ENCODE peak calls at places on chromosomes 11 and 22, in six cellular contexts. One of them, this sample, is unnamed.

GRCh38 chr22:43953988-43954771 is 1.1 kb upstream of the SAMM50 start:
- DNase-seq in chondrocyte: peak; percentile 11
- DNase-seq in activated naive CD4-positive, alpha-beta T cell treated with Interleukin-2 at 50 U/mL for 16 hours: no peak
- DNase-seq in GM19239: no peak
- DNase-seq in mesenchymal stem cell: no peak
- DNase-seq in stimulated activated CD4-positive, alpha-beta T cell treated with anti-CD3 and anti-CD28 coated beads, Interleukin-12 subunit alpha, Interleukin-12 subunit beta, amount 100 ng/mL, for 4 hours: no peak
- DNase-seq in this sample: no peak

GRCh38 chr11:85170184-85170583 is 457.0 kb downstream of the DLG2 start:
- DNase-seq in GM19239: no peak
- DNase-seq in activated naive CD4-positive, alpha-beta T cell treated with Interleukin-2 at 50 U/mL for 16 hours: no peak
- DNase-seq in stimulated activated CD4-positive, alpha-beta T cell treated with anti-CD3 and anti-CD28 coated beads, Interleukin-12 subunit alpha, Interleukin-12 subunit beta, amount 100 ng/mL, for 4 hours: no peak
- DNase-seq in chondrocyte: no peak
- DNase-seq in mesenchymal stem cell: peak; percentile 8
- DNase-seq in this sample: no peak

GRCh38 chr11:12603362-12604088 is 70.7 kb upstream of the TEAD1 start:
- DNase-seq in stimulated activated CD4-positive, alpha-beta T cell treated with anti-CD3 and anti-CD28 coated beads, Interleukin-12 subunit alpha, Interleukin-12 subunit beta, amount 100 ng/mL, for 4 hours: no peak
- DNase-seq in mesenchymal stem cell: no peak
- DNase-seq in chondrocyte: no peak
- DNase-seq in activated naive CD4-positive, alpha-beta T cell treated with Interleukin-2 at 50 U/mL for 16 hours: no peak
- DNase-seq in GM19239: no peak
- DNase-seq in this sample: no peak

GRCh38 chr11:76756341-76756771 is 26.8 kb upstream of the TSKU start:
- DNase-seq in mesenchymal stem cell: no peak
- DNase-seq in GM19239: no peak
- DNase-seq in activated naive CD4-positive, alpha-beta T cell treated with Interleukin-2 at 50 U/mL for 16 hours: no peak
- DNase-seq in chondrocyte: peak; percentile 63
- DNase-seq in stimulated activated CD4-positive, alpha-beta T cell treated with anti-CD3 and anti-CD28 coated beads, Interleukin-12 subunit alpha, Interleukin-12 subunit beta, amount 100 ng/mL, for 4 hours: no peak
- DNase-seq in this sample: no peak

GRCh38 chr11:76284161-76284560 is 77.9 kb upstream of the WNT11 start:
- DNase-seq in stimulated activated CD4-positive, alpha-beta T cell treated with anti-CD3 and anti-CD28 coated beads, Interleukin-12 subunit alpha, Interleukin-12 subunit beta, amount 100 ng/mL, for 4 hours: no peak
- DNase-seq in activated naive CD4-positive, alpha-beta T cell treated with Interleukin-2 at 50 U/mL for 16 hours: no peak
- DNase-seq in chondrocyte: no peak
- DNase-seq in GM19239: no peak
- DNase-seq in mesenchymal stem cell: no peak
- DNase-seq in this sample: no peak

GRCh38 chr11:26229270-26229669 is 102.7 kb upstream of the ANO3 start:
- DNase-seq in stimulated activated CD4-positive, alpha-beta T cell treated with anti-CD3 and anti-CD28 coated beads, Interleukin-12 subunit alpha, Interleukin-12 subunit beta, amount 100 ng/mL, for 4 hours: no peak
- DNase-seq in activated naive CD4-positive, alpha-beta T cell treated with Interleukin-2 at 50 U/mL for 16 hours: no peak
- DNase-seq in mesenchymal stem cell: peak; percentile 33
- DNase-seq in chondrocyte: no peak
- DNase-seq in GM19239: no peak
- DNase-seq in this sample: no peak

GRCh38 chr22:47472636-47473035 is 710.2 kb downstream of the TBC1D22A start:
- DNase-seq in stimulated activated CD4-positive, alpha-beta T cell treated with anti-CD3 and anti-CD28 coated beads, Interleukin-12 subunit alpha, Interleukin-12 subunit beta, amount 100 ng/mL, for 4 hours: no peak
- DNase-seq in mesenchymal stem cell: no peak
- DNase-seq in chondrocyte: no peak
- DNase-seq in GM19239: no peak
- DNase-seq in activated naive CD4-positive, alpha-beta T cell treated with Interleukin-2 at 50 U/mL for 16 hours: no peak
- DNase-seq in this sample: no peak

GRCh38 chr11:19258651-19259230 is 18.0 kb upstream of the E2F8 start:
- DNase-seq in chondrocyte: no peak
- DNase-seq in mesenchymal stem cell: no peak
- DNase-seq in GM19239: no peak
- DNase-seq in stimulated activated CD4-positive, alpha-beta T cell treated with anti-CD3 and anti-CD28 coated beads, Interleukin-12 subunit alpha, Interleukin-12 subunit beta, amount 100 ng/mL, for 4 hours: no peak
- DNase-seq in activated naive CD4-positive, alpha-beta T cell treated with Interleukin-2 at 50 U/mL for 16 hours: no peak
- DNase-seq in this sample: no peak

GRCh38 chr22:41822289-41823057 is 10.4 kb upstream of the SREBF2 start:
- DNase-seq in mesenchymal stem cell: peak; percentile 83
- DNase-seq in GM19239: peak; percentile 30
- DNase-seq in chondrocyte: peak; percentile 18
- DNase-seq in stimulated activated CD4-positive, alpha-beta T cell treated with anti-CD3 and anti-CD28 coated beads, Interleukin-12 subunit alpha, Interleukin-12 subunit beta, amount 100 ng/mL, for 4 hours: no peak
- DNase-seq in activated naive CD4-positive, alpha-beta T cell treated with Interleukin-2 at 50 U/mL for 16 hours: peak; percentile 39
- DNase-seq in this sample: peak; percentile 71

GRCh38 chr11:62546244-62546936 is at the start of gene AHNAK:
- DNase-seq in activated naive CD4-positive, alpha-beta T cell treated with Interleukin-2 at 50 U/mL for 16 hours: peak; percentile 78
- DNase-seq in chondrocyte: peak; percentile 94
- DNase-seq in mesenchymal stem cell: peak; percentile 75
- DNase-seq in GM19239: no peak
- DNase-seq in stimulated activated CD4-positive, alpha-beta T cell treated with anti-CD3 and anti-CD28 coated beads, Interleukin-12 subunit alpha, Interleukin-12 subunit beta, amount 100 ng/mL, for 4 hours: peak; percentile 60
- DNase-seq in this sample: peak; percentile 67

GRCh38 chr22:27672721-27673387 is 128.7 kb downstream of the MN1 start:
- DNase-seq in mesenchymal stem cell: no peak
- DNase-seq in chondrocyte: no peak
- DNase-seq in stimulated activated CD4-positive, alpha-beta T cell treated with anti-CD3 and anti-CD28 coated beads, Interleukin-12 subunit alpha, Interleukin-12 subunit beta, amount 100 ng/mL, for 4 hours: no peak
- DNase-seq in activated naive CD4-positive, alpha-beta T cell treated with Interleukin-2 at 50 U/mL for 16 hours: no peak
- DNase-seq in GM19239: no peak
- DNase-seq in this sample: no peak

GRCh38 chr22:39362271-39362670 is 12.5 kb downstream of the SYNGR1 start:
- DNase-seq in chondrocyte: no peak
- DNase-seq in activated naive CD4-positive, alpha-beta T cell treated with Interleukin-2 at 50 U/mL for 16 hours: no peak
- DNase-seq in GM19239: no peak
- DNase-seq in stimulated activated CD4-positive, alpha-beta T cell treated with anti-CD3 and anti-CD28 coated beads, Interleukin-12 subunit alpha, Interleukin-12 subunit beta, amount 100 ng/mL, for 4 hours: no peak
- DNase-seq in mesenchymal stem cell: no peak
- DNase-seq in this sample: no peak

GRCh38 chr11:1502971-1503707 is 16.6 kb upstream of the MOB2 start:
- DNase-seq in stimulated activated CD4-positive, alpha-beta T cell treated with anti-CD3 and anti-CD28 coated beads, Interleukin-12 subunit alpha, Interleukin-12 subunit beta, amount 100 ng/mL, for 4 hours: no peak
- DNase-seq in chondrocyte: no peak
- DNase-seq in activated naive CD4-positive, alpha-beta T cell treated with Interleukin-2 at 50 U/mL for 16 hours: no peak
- DNase-seq in mesenchymal stem cell: no peak
- DNase-seq in GM19239: no peak
- DNase-seq in this sample: no peak

GRCh38 chr11:74380746-74381439 is 17.3 kb downstream of the PGM2L1 start:
- DNase-seq in GM19239: no peak
- DNase-seq in mesenchymal stem cell: no peak
- DNase-seq in activated naive CD4-positive, alpha-beta T cell treated with Interleukin-2 at 50 U/mL for 16 hours: no peak
- DNase-seq in stimulated activated CD4-positive, alpha-beta T cell treated with anti-CD3 and anti-CD28 coated beads, Interleukin-12 subunit alpha, Interleukin-12 subunit beta, amount 100 ng/mL, for 4 hours: no peak
- DNase-seq in chondrocyte: no peak
- DNase-seq in this sample: no peak

GRCh38 chr11:134044514-134045284 is 24.2 kb upstream of the JAM3 start:
- DNase-seq in GM19239: no peak
- DNase-seq in activated naive CD4-positive, alpha-beta T cell treated with Interleukin-2 at 50 U/mL for 16 hours: no peak
- DNase-seq in mesenchymal stem cell: no peak
- DNase-seq in chondrocyte: peak; percentile 46
- DNase-seq in stimulated activated CD4-positive, alpha-beta T cell treated with anti-CD3 and anti-CD28 coated beads, Interleukin-12 subunit alpha, Interleukin-12 subunit beta, amount 100 ng/mL, for 4 hours: no peak
- DNase-seq in this sample: no peak

GRCh38 chr22:49948116-49948515 is 12.5 kb upstream of the PIM3 start:
- DNase-seq in stimulated activated CD4-positive, alpha-beta T cell treated with anti-CD3 and anti-CD28 coated beads, Interleukin-12 subunit alpha, Interleukin-12 subunit beta, amount 100 ng/mL, for 4 hours: no peak
- DNase-seq in chondrocyte: no peak
- DNase-seq in activated naive CD4-positive, alpha-beta T cell treated with Interleukin-2 at 50 U/mL for 16 hours: no peak
- DNase-seq in mesenchymal stem cell: no peak
- DNase-seq in GM19239: no peak
- DNase-seq in this sample: no peak

GRCh38 chr11:118175031-118175531 is 1.4 kb downstream of the SCN2B start:
- DNase-seq in activated naive CD4-positive, alpha-beta T cell treated with Interleukin-2 at 50 U/mL for 16 hours: no peak
- DNase-seq in mesenchymal stem cell: no peak
- DNase-seq in chondrocyte: no peak
- DNase-seq in GM19239: no peak
- DNase-seq in stimulated activated CD4-positive, alpha-beta T cell treated with anti-CD3 and anti-CD28 coated beads, Interleukin-12 subunit alpha, Interleukin-12 subunit beta, amount 100 ng/mL, for 4 hours: no peak
- DNase-seq in this sample: no peak

GRCh38 chr11:19769820-19770219 is 57.2 kb downstream of the NAV2 start:
- DNase-seq in stimulated activated CD4-positive, alpha-beta T cell treated with anti-CD3 and anti-CD28 coated beads, Interleukin-12 subunit alpha, Interleukin-12 subunit beta, amount 100 ng/mL, for 4 hours: no peak
- DNase-seq in mesenchymal stem cell: peak; percentile 51
- DNase-seq in GM19239: no peak
- DNase-seq in chondrocyte: no peak
- DNase-seq in activated naive CD4-positive, alpha-beta T cell treated with Interleukin-2 at 50 U/mL for 16 hours: no peak
- DNase-seq in this sample: no peak

GRCh38 chr11:116311141-116311540 is 461.6 kb downstream of the BUD13 start:
- DNase-seq in GM19239: no peak
- DNase-seq in stimulated activated CD4-positive, alpha-beta T cell treated with anti-CD3 and anti-CD28 coated beads, Interleukin-12 subunit alpha, Interleukin-12 subunit beta, amount 100 ng/mL, for 4 hours: no peak
- DNase-seq in chondrocyte: no peak
- DNase-seq in mesenchymal stem cell: no peak
- DNase-seq in activated naive CD4-positive, alpha-beta T cell treated with Interleukin-2 at 50 U/mL for 16 hours: no peak
- DNase-seq in this sample: no peak

GRCh38 chr22:47626428-47627390 is 864.3 kb downstream of the TBC1D22A start:
- DNase-seq in activated naive CD4-positive, alpha-beta T cell treated with Interleukin-2 at 50 U/mL for 16 hours: no peak
- DNase-seq in chondrocyte: no peak
- DNase-seq in mesenchymal stem cell: no peak
- DNase-seq in stimulated activated CD4-positive, alpha-beta T cell treated with anti-CD3 and anti-CD28 coated beads, Interleukin-12 subunit alpha, Interleukin-12 subunit beta, amount 100 ng/mL, for 4 hours: no peak
- DNase-seq in GM19239: no peak
- DNase-seq in this sample: no peak

GRCh38 chr11:46918778-46919513 is 596 bp upstream of the LRP4 start:
- DNase-seq in mesenchymal stem cell: peak; percentile 32
- DNase-seq in stimulated activated CD4-positive, alpha-beta T cell treated with anti-CD3 and anti-CD28 coated beads, Interleukin-12 subunit alpha, Interleukin-12 subunit beta, amount 100 ng/mL, for 4 hours: no peak
- DNase-seq in chondrocyte: no peak
- DNase-seq in GM19239: no peak
- DNase-seq in activated naive CD4-positive, alpha-beta T cell treated with Interleukin-2 at 50 U/mL for 16 hours: no peak
- DNase-seq in this sample: no peak

GRCh38 chr11:132471491-132471890 is 1060.8 kb downstream of the OPCML start:
- DNase-seq in chondrocyte: no peak
- DNase-seq in stimulated activated CD4-positive, alpha-beta T cell treated with anti-CD3 and anti-CD28 coated beads, Interleukin-12 subunit alpha, Interleukin-12 subunit beta, amount 100 ng/mL, for 4 hours: no peak
- DNase-seq in GM19239: no peak
- DNase-seq in mesenchymal stem cell: no peak
- DNase-seq in activated naive CD4-positive, alpha-beta T cell treated with Interleukin-2 at 50 U/mL for 16 hours: no peak
- DNase-seq in this sample: no peak

GRCh38 chr11:66438504-66439466 is at the start of gene MRPL11:
- DNase-seq in GM19239: peak; percentile 99
- DNase-seq in mesenchymal stem cell: peak; percentile 94
- DNase-seq in activated naive CD4-positive, alpha-beta T cell treated with Interleukin-2 at 50 U/mL for 16 hours: peak; percentile 91
- DNase-seq in stimulated activated CD4-positive, alpha-beta T cell treated with anti-CD3 and anti-CD28 coated beads, Interleukin-12 subunit alpha, Interleukin-12 subunit beta, amount 100 ng/mL, for 4 hours: peak; percentile 86
- DNase-seq in chondrocyte: no peak
- DNase-seq in this sample: peak; percentile 88

GRCh38 chr11:69062169-69062855 is 13.6 kb downstream of the TPCN2 start:
- DNase-seq in chondrocyte: no peak
- DNase-seq in mesenchymal stem cell: no peak
- DNase-seq in stimulated activated CD4-positive, alpha-beta T cell treated with anti-CD3 and anti-CD28 coated beads, Interleukin-12 subunit alpha, Interleukin-12 subunit beta, amount 100 ng/mL, for 4 hours: no peak
- DNase-seq in GM19239: no peak
- DNase-seq in activated naive CD4-positive, alpha-beta T cell treated with Interleukin-2 at 50 U/mL for 16 hours: no peak
- DNase-seq in this sample: no peak